ENCODE peak calls at places on chromosomes 4 and X, in eight cellular contexts. N, X, O, R, H, T, B and Z are unnamed samples.

GRCh38 chr4:179804440-179804839 is 2362.2 kb upstream of the AGA start:
- DNase-seq in N (no peak), X (no peak), O (no peak), R (no peak), H (no peak), T (no peak), B (no peak), Z (no peak)

GRCh38 chr4:16858275-16858752 is 40.1 kb downstream of the LDB2 start:
- DNase-seq in N (no peak), X (no peak), O (no peak), R (peak), H (no peak), T (no peak), B (peak), Z (no peak)

GRCh38 chr4:133151681-133152329 is 2.7 kb downstream of the PCDH10 start:
- DNase-seq in N (no peak), X (peak), O (no peak), R (no peak), H (peak), T (no peak), B (no peak), Z (peak)

GRCh38 chrX:24563291-24564010 is 83.7 kb downstream of the PCYT1B start:
- DNase-seq in N (no peak), X (no peak), O (no peak), R (no peak), H (no peak), T (no peak), B (no peak), Z (no peak)

GRCh38 chr4:87986508-87986907 is 11.0 kb downstream of the SPP1 start:
- DNase-seq in N (no peak), X (no peak), O (no peak), R (no peak), H (no peak), T (no peak), B (no peak), Z (no peak)

GRCh38 chr4:152243890-152244595 is 291.8 kb downstream of the FBXW7 start:
- DNase-seq in N (no peak), X (no peak), O (peak), R (peak), H (no peak), T (no peak), B (peak), Z (no peak)

GRCh38 chr4:35465096-35465495 is 779.2 kb downstream of the ARAP2 start:
- DNase-seq in N (no peak), X (no peak), O (no peak), R (no peak), H (no peak), T (no peak), B (no peak), Z (no peak)

GRCh38 chr4:66014146-66014765 is 344.0 kb upstream of the EPHA5 start:
- DNase-seq in N (no peak), X (no peak), O (no peak), R (no peak), H (no peak), T (no peak), B (no peak), Z (peak)

GRCh38 chrX:153649178-153649914 is 2.3 kb downstream of the DUSP9 start:
- DNase-seq in N (no peak), X (peak), O (no peak), R (peak), H (peak), T (peak), B (peak), Z (no peak)

GRCh38 chr4:86089924-86090323 is 269.9 kb downstream of the MAPK10 start:
- DNase-seq in N (no peak), X (no peak), O (no peak), R (peak), H (no peak), T (no peak), B (peak), Z (no peak)

GRCh38 chr4:48042979-48043461 is 26.4 kb downstream of the NIPAL1 start:
- DNase-seq in N (peak), X (no peak), O (no peak), R (no peak), H (peak), T (no peak), B (no peak), Z (no peak)

GRCh38 chrX:108892501-108892900 is 156.1 kb upstream of the IRS4 start:
- DNase-seq in N (no peak), X (no peak), O (no peak), R (no peak), H (no peak), T (no peak), B (no peak), Z (no peak)

GRCh38 chrX:40172169-40172979 is 74.6 kb upstream of the BCOR start:
- DNase-seq in N (peak), X (peak), O (peak), R (peak), H (peak), T (peak), B (peak), Z (no peak)

GRCh38 chr4:185573651-185574199 is 38.4 kb upstream of the PDLIM3 start:
- DNase-seq in N (peak), X (no peak), O (no peak), R (peak), H (peak), T (no peak), B (peak), Z (no peak)

GRCh38 chr4:184805462-184806245 is 20.1 kb downstream of the ACSL1 start:
- DNase-seq in N (no peak), X (peak), O (peak), R (no peak), H (peak), T (peak), B (peak), Z (no peak)

GRCh38 chrX:106415276-106415895 is 196.4 kb upstream of the RADX start:
- DNase-seq in N (peak), X (peak), O (no peak), R (peak), H (peak), T (no peak), B (peak), Z (no peak)

GRCh38 chrX:24410514-24411189 is 50.2 kb downstream of the SUPT20HL1 start:
- DNase-seq in N (no peak), X (no peak), O (no peak), R (no peak), H (no peak), T (no peak), B (no peak), Z (no peak)

GRCh38 chr4:173076903-173077629 is 91.5 kb upstream of the GALNT7 start:
- DNase-seq in N (peak), X (no peak), O (no peak), R (no peak), H (no peak), T (no peak), B (no peak), Z (no peak)

GRCh38 chr4:105122334-105122733 is 24.3 kb upstream of the TET2 start:
- DNase-seq in N (peak), X (no peak), O (no peak), R (peak), H (peak), T (no peak), B (peak), Z (no peak)

GRCh38 chr4:87005690-87006461 is 71.1 kb downstream of the AFF1 start:
- DNase-seq in N (no peak), X (no peak), O (no peak), R (no peak), H (no peak), T (no peak), B (no peak), Z (no peak)

GRCh38 chr4:104425003-104425402 is 69.7 kb downstream of the CXXC4 start:
- DNase-seq in N (no peak), X (no peak), O (no peak), R (no peak), H (no peak), T (no peak), B (no peak), Z (no peak)

GRCh38 chr4:150072906-150073714 is 5.1 kb upstream of the DCLK2 start:
- DNase-seq in N (no peak), X (no peak), O (no peak), R (peak), H (peak), T (no peak), B (peak), Z (no peak)

GRCh38 chr4:159344877-159345276 is 242.0 kb downstream of the RAPGEF2 start:
- DNase-seq in N (no peak), X (no peak), O (no peak), R (no peak), H (no peak), T (no peak), B (no peak), Z (no peak)

DNA sequence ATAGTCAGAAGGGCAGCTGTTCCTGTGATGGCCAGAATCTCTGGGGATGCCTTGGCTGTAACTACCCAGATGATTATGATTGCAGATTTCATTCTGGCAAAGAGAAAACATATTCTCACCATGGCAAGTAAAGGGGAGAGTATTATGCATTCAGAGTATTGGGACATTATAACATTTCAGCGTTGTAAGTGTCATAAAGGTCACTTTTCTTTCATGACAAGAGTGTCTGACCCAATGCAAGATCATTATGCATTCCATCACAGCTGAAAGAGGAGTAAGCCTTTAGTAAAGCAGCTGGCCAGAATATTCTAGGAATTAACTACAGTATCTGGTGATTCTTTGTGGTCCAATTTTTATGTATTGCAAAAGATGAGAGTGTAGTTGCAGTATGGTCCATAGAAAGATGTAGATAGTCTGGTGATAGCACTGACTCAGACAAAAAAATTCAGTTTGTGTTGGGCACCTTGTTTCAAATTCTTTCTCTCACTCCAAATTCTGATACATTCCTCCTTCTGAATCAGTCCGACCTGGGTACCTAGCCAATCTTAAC is 2366.3 kb downstream of the PCDH7 start:
- DNase-seq in N (no peak), X (no peak), O (no peak), R (peak), H (no peak), T (no peak), B (peak), Z (no peak)
- TF ChIP-seq CTCF in N (no peak), X (no peak), O (no peak), R (no peak), H (no peak), T (no peak), B (no peak), Z (no peak)

DNA sequence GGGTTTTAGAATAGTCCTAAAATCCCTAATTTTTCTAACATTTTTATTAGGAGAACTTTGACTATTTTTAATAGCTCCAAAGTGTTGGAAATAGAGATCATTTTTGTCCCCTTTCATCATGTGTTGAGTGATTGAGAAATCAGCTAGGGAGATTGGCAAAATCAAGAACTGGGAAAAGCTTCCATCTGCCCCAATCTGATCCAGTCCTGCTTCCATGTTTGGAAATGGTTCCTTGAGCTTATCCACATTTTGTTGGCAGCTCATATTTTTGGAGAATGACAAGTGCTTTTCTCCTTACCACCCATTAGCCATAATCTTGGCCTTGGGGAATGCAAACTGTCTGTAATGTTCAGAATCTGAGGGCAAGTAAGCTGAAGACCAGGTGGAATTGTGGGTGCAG is 73.9 kb downstream of the SYNPO2 start:
- DNase-seq in N (no peak), X (no peak), O (no peak), R (no peak), H (no peak), T (no peak), B (peak), Z (no peak)
- TF ChIP-seq CTCF in N (no peak), X (no peak), O (no peak), R (no peak), H (no peak), T (no peak), B (no peak), Z (no peak)

GRCh38 chr4:73021634-73022033 is 47.9 kb downstream of the COX18 start:
- DNase-seq in N (peak), X (peak), O (no peak), R (peak), H (peak), T (no peak), B (peak), Z (no peak)
- TF ChIP-seq CTCF in N (peak), X (peak), O (peak), R (peak), H (peak), T (no peak), B (peak), Z (peak)

DNA sequence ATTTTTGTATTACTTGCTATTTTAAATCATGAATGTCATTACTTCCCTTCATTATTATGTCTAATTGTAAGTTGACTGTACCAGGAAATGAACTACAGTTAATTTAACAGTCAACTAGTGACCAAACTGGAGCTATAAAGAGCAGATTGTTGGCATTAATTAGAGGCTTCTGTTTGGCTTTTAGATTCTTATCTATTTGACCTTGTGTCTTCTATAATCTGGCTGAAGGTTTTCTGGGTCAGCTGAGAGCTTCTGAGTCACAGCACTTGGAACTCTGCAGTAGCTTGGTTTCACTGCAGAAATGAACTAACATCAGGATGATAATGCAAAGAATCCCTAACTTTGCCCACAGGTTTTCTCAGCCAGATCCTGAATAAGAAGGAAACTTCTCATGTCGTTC is 169.2 kb upstream of the LEF1 start:
- DNase-seq in N (peak), X (no peak), O (no peak), R (peak), H (peak), T (no peak), B (peak), Z (no peak)
- TF ChIP-seq CTCF in N (no peak), X (no peak), O (no peak), R (no peak), H (no peak), T (no peak), B (no peak), Z (no peak)

GRCh38 chr4:84258905-84259830 is 239.9 kb downstream of the NKX6-1 start:
- DNase-seq in N (peak), X (no peak), O (no peak), R (peak), H (peak), T (no peak), B (peak), Z (no peak)
- TF ChIP-seq CTCF in N (peak), X (peak), O (peak), R (peak), H (peak), T (no peak), B (peak), Z (peak)